ENCODE peak calls at places on chromosome 3, in six cellular contexts. G is A549, R is brain microvascular endothelial cell, E is cardiac fibroblast, D is transverse colon, C is natural killer cell. T is an unnamed sample.

GRCh38 chr3:170128259-170128976 is 53.1 kb downstream of the PHC3 start:
- DNase-seq in G (no peak), R (no peak), E (no peak), D (peak), C (no peak), T (no peak)

GRCh38 chr3:183591881-183592521 is 36.5 kb upstream of the KLHL6 start:
- DNase-seq in G (no peak), R (no peak), E (peak), D (no peak), C (no peak), T (no peak)

GRCh38 chr3:132289311-132289710 is 27.9 kb upstream of the ACP3 start:
- DNase-seq in G (no peak), R (no peak), E (peak), D (no peak), C (no peak), T (no peak)

GRCh38 chr3:173938159-173938558 is 540.6 kb downstream of the NLGN1 start:
- DNase-seq in G (no peak), R (peak), E (peak), D (no peak), C (no peak), T (no peak)

GRCh38 chr3:2983987-2984724 is 126.0 kb downstream of the IL5RA start:
- DNase-seq in G (no peak), R (no peak), E (no peak), D (no peak), C (no peak), T (no peak)

GRCh38 chr3:186754006-186754405 is 29.4 kb upstream of the EIF4A2 start:
- DNase-seq in G (no peak), R (peak), E (peak), D (no peak), C (no peak), T (no peak)

GRCh38 chr3:16143870-16144568 is 30.5 kb upstream of the GALNT15 start:
- DNase-seq in G (no peak), R (no peak), E (no peak), D (no peak), C (no peak), T (no peak)

GRCh38 chr3:58003093-58003492 is 5.1 kb upstream of the FLNB start:
- DNase-seq in G (no peak), R (no peak), E (no peak), D (no peak), C (no peak), T (no peak)

GRCh38 chr3:53199834-53200233 is 38.8 kb downstream of the PRKCD start:
- DNase-seq in G (no peak), R (no peak), E (no peak), D (no peak), C (no peak), T (no peak)

GRCh38 chr3:55877703-55878102 is 390.6 kb upstream of the WNT5A start:
- DNase-seq in G (no peak), R (no peak), E (no peak), D (no peak), C (no peak), T (no peak)

GRCh38 chr3:49785565-49786356 is 581 bp downstream of the IP6K1 start:
- DNase-seq in G (no peak), R (no peak), E (peak), D (peak), C (no peak), T (no peak)

GRCh38 chr3:57983734-57984518 is 24.3 kb upstream of the FLNB start:
- DNase-seq in G (no peak), R (peak), E (peak), D (peak), C (no peak), T (no peak)

GRCh38 chr3:65181397-65181871 is 493.6 kb upstream of the ADAMTS9 start:
- DNase-seq in G (no peak), R (no peak), E (peak), D (peak), C (no peak), T (no peak)

GRCh38 chr3:73680696-73681095 is 56.0 kb upstream of the PDZRN3 start:
- DNase-seq in G (no peak), R (no peak), E (no peak), D (no peak), C (no peak), T (no peak)

GRCh38 chr3:81214626-81215025 is 546.8 kb downstream of the GBE1 start:
- DNase-seq in G (no peak), R (no peak), E (no peak), D (no peak), C (no peak), T (no peak)

GRCh38 chr3:175620532-175620931 is 761.4 kb downstream of the NAALADL2 start:
- DNase-seq in G (no peak), R (no peak), E (no peak), D (no peak), C (no peak), T (no peak)

GRCh38 chr3:55443346-55443745 is 43.8 kb downstream of the WNT5A start:
- DNase-seq in G (no peak), R (no peak), E (no peak), D (no peak), C (no peak), T (no peak)

GRCh38 chr3:71210257-71211002 is 373.1 kb downstream of the FOXP1 start:
- DNase-seq in G (peak), R (peak), E (peak), D (peak), C (no peak), T (no peak)

GRCh38 chr3:100335137-100335833 is 728 bp downstream of the NIT2 start:
- DNase-seq in G (peak), R (no peak), E (peak), D (peak), C (peak), T (no peak)

GRCh38 chr3:186880392-186880791 is 37.9 kb downstream of the ADIPOQ start:
- DNase-seq in G (no peak), R (no peak), E (no peak), D (no peak), C (no peak), T (no peak)

GRCh38 chr3:164526250-164526649 is 552.0 kb downstream of the SI start:
- DNase-seq in G (no peak), R (no peak), E (no peak), D (no peak), C (no peak), T (no peak)

GRCh38 chr3:23055733-23056376 is 147.3 kb upstream of the UBE2E2 start:
- DNase-seq in G (no peak), R (peak), E (peak), D (no peak), C (no peak), T (no peak)

GRCh38 chr3:187281191-187281714 is 10.3 kb downstream of the MASP1 start:
- DNase-seq in G (no peak), R (peak), E (peak), D (no peak), C (no peak), T (no peak)

GRCh38 chr3:46615976-46616375 is 3.7 kb downstream of the FAM240A start:
- DNase-seq in G (no peak), R (no peak), E (no peak), D (no peak), C (no peak), T (peak)

GRCh38 chr3:190361791-190362190 is 26.2 kb upstream of the CLDN16 start:
- DNase-seq in G (no peak), R (no peak), E (no peak), D (no peak), C (no peak), T (no peak)

GRCh38 chr3:10322355-10322715 is 1.4 kb upstream of the SEC13 start:
- DNase-seq in G (peak), R (no peak), E (no peak), D (no peak), C (no peak), T (no peak)

GRCh38 chr3:65729553-65729952 is 309.2 kb downstream of the MAGI1 start:
- DNase-seq in G (no peak), R (peak), E (peak), D (no peak), C (no peak), T (no peak)

GRCh38 chr3:30315452-30315851 is 290.9 kb upstream of the TGFBR2 start:
- DNase-seq in G (no peak), R (peak), E (no peak), D (no peak), C (no peak), T (no peak)

GRCh38 chr3:11539677-11540076 is 104.0 kb downstream of the VGLL4 start:
- DNase-seq in G (no peak), R (no peak), E (no peak), D (no peak), C (no peak), T (no peak)

GRCh38 chr3:47867451-47868017 is 64.6 kb downstream of the DHX30 start:
- DNase-seq in G (no peak), R (no peak), E (no peak), D (no peak), C (no peak), T (no peak)

GRCh38 chr3:180401226-180401625 is 200.7 kb upstream of the TTC14 start:
- DNase-seq in G (no peak), R (no peak), E (no peak), D (no peak), C (no peak), T (no peak)

GRCh38 chr3:21170964-21171363 is 580.0 kb downstream of the ZNF385D start:
- DNase-seq in G (no peak), R (peak), E (peak), D (no peak), C (no peak), T (no peak)

GRCh38 chr3:42880601-42881451 is 5.1 kb upstream of the CYP8B1 start:
- DNase-seq in G (peak), R (peak), E (peak), D (peak), C (peak), T (peak)

GRCh38 chr3:119829431-119829830 is 47.5 kb downstream of the NR1I2 start:
- DNase-seq in G (no peak), R (no peak), E (no peak), D (no peak), C (no peak), T (no peak)

GRCh38 chr3:150439657-150440056 is 31.6 kb downstream of the TSC22D2 start:
- DNase-seq in G (no peak), R (no peak), E (no peak), D (no peak), C (no peak), T (no peak)

GRCh38 chr3:57729339-57730039 is 26.6 kb upstream of the SLMAP start:
- DNase-seq in G (no peak), R (no peak), E (no peak), D (no peak), C (no peak), T (peak)

GRCh38 chr3:148716657-148717056 is 19.0 kb downstream of the AGTR1 start:
- DNase-seq in G (no peak), R (no peak), E (no peak), D (no peak), C (no peak), T (no peak)

GRCh38 chr3:148717918-148718317 is 20.2 kb downstream of the AGTR1 start:
- DNase-seq in G (no peak), R (no peak), E (no peak), D (no peak), C (no peak), T (no peak)

GRCh38 chr3:148720873-148721272 is 23.2 kb downstream of the AGTR1 start:
- DNase-seq in G (no peak), R (no peak), E (no peak), D (no peak), C (no peak), T (no peak)

GRCh38 chr3:148723591-148723990 is 25.9 kb downstream of the AGTR1 start:
- DNase-seq in G (peak), R (peak), E (peak), D (no peak), C (no peak), T (no peak)

GRCh38 chr3:148718982-148719862 is 21.5 kb downstream of the AGTR1 start:
- DNase-seq in G (no peak), R (no peak), E (peak), D (no peak), C (no peak), T (no peak)
- TF ChIP-seq CTCF in G (peak), R (peak), E (peak), D (peak), C (no peak), T (peak)

GRCh38 chr3:149342413-149343340 is 9.2 kb upstream of the TM4SF18 start:
- DNase-seq in G (no peak), R (peak), E (peak), D (no peak), C (no peak), T (no peak)

GRCh38 chr3:149340310-149340933 is 7.0 kb upstream of the TM4SF18 start:
- DNase-seq in G (no peak), R (no peak), E (peak), D (no peak), C (no peak), T (no peak)

GRCh38 chr3:149339931-149340309 is 6.5 kb upstream of the TM4SF18 start:
- DNase-seq in G (peak), R (peak), E (peak), D (peak), C (no peak), T (peak)

DNA sequence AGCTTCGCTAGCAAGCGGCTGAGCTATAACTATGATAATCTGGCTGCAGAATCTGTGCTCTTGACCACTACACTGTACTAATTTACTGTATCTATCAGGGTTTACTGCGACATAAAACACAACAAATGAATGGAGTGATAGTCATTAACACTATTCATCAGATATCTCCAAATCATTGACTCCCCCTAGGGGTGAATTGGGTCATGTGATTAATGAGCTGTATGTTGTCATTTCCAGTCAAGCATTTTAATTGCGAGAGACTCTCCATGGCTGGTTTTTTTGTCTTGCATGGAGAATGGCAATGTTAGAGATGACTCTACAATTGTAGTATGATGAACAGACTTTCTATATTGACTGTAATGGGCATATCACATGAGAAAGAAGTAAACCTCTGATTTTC is 10.5 kb upstream of the TM4SF18 start:
- DNase-seq in G (no peak), R (no peak), E (no peak), D (no peak), C (no peak), T (no peak)
- TF ChIP-seq CTCF in G (peak), R (no peak), E (no peak), D (no peak), C (no peak), T (no peak)

GRCh38 chr3:128278130-128278529 is 124.8 kb downstream of the EEFSEC start:
- DNase-seq in G (no peak), R (no peak), E (no peak), D (no peak), C (no peak), T (peak)

GRCh38 chr3:128280466-128281455 is 127.5 kb downstream of the EEFSEC start:
- DNase-seq in G (no peak), R (no peak), E (no peak), D (no peak), C (no peak), T (peak)

GRCh38 chr3:128279594-128279880 is 126.3 kb downstream of the EEFSEC start:
- DNase-seq in G (no peak), R (no peak), E (no peak), D (no peak), C (no peak), T (no peak)

GRCh38 chr3:128277378-128278049 is 124.2 kb downstream of the EEFSEC start:
- DNase-seq in G (no peak), R (no peak), E (no peak), D (no peak), C (no peak), T (peak)

GRCh38 chr3:128278761-128279593 is 125.7 kb downstream of the EEFSEC start:
- DNase-seq in G (no peak), R (peak), E (peak), D (peak), C (no peak), T (peak)
- TF ChIP-seq CTCF in G (no peak), R (peak), E (no peak), D (no peak), C (no peak), T (peak)

GRCh38 chr3:197749601-197750395 is at the start of gene FYTTD1:
- DNase-seq in G (peak), R (peak), E (peak), D (peak), C (peak), T (peak)
- TF ChIP-seq CTCF in G (peak), R (peak), E (peak), D (peak), C (peak), T (peak)